ENCODE peak calls at places on chromosomes 5 and 9, in four cellular contexts. One of them, this sample, is unnamed.

GRCh38 chr5:36902353-36902752 is 25.8 kb downstream of the NIPBL start:
- DNase-seq in naive thymus-derived CD8-positive, alpha-beta T cell: no peak
- DNase-seq in breast epithelium: no peak
- DNase-seq in activated effector memory CD4-positive, alpha-beta T cell treated with Interleukin-2 at 50 U/mL for 16 hours: no peak
- DNase-seq in this sample: no peak

GRCh38 chr9:89457376-89457855 is 40.5 kb downstream of the SEMA4D start:
- DNase-seq in activated effector memory CD4-positive, alpha-beta T cell treated with Interleukin-2 at 50 U/mL for 16 hours: no peak
- DNase-seq in naive thymus-derived CD8-positive, alpha-beta T cell: no peak
- DNase-seq in breast epithelium: no peak
- DNase-seq in this sample: no peak

GRCh38 chr9:22244141-22245011 is 202.2 kb upstream of the DMRTA1 start:
- DNase-seq in activated effector memory CD4-positive, alpha-beta T cell treated with Interleukin-2 at 50 U/mL for 16 hours: no peak
- DNase-seq in naive thymus-derived CD8-positive, alpha-beta T cell: no peak
- DNase-seq in breast epithelium: no peak
- DNase-seq in this sample: no peak

GRCh38 chr9:126709241-126709640 is 95.5 kb downstream of the LMX1B start:
- DNase-seq in breast epithelium: peak; percentile 12
- DNase-seq in naive thymus-derived CD8-positive, alpha-beta T cell: no peak
- DNase-seq in activated effector memory CD4-positive, alpha-beta T cell treated with Interleukin-2 at 50 U/mL for 16 hours: no peak
- DNase-seq in this sample: no peak

GRCh38 chr5:45410304-45410995 is 285.7 kb downstream of the HCN1 start:
- DNase-seq in breast epithelium: no peak
- DNase-seq in naive thymus-derived CD8-positive, alpha-beta T cell: no peak
- DNase-seq in activated effector memory CD4-positive, alpha-beta T cell treated with Interleukin-2 at 50 U/mL for 16 hours: no peak
- DNase-seq in this sample: no peak

GRCh38 chr9:90783964-90784363 is 17.7 kb upstream of the SYK start:
- DNase-seq in naive thymus-derived CD8-positive, alpha-beta T cell: no peak
- DNase-seq in activated effector memory CD4-positive, alpha-beta T cell treated with Interleukin-2 at 50 U/mL for 16 hours: no peak
- DNase-seq in breast epithelium: no peak
- DNase-seq in this sample: no peak

GRCh38 chr5:52822437-52822836 is 34.7 kb downstream of the ITGA1 start:
- DNase-seq in naive thymus-derived CD8-positive, alpha-beta T cell: no peak
- DNase-seq in breast epithelium: no peak
- DNase-seq in activated effector memory CD4-positive, alpha-beta T cell treated with Interleukin-2 at 50 U/mL for 16 hours: no peak
- DNase-seq in this sample: no peak

GRCh38 chr9:76603448-76603895 is 144.5 kb downstream of the GCNT1 start:
- DNase-seq in activated effector memory CD4-positive, alpha-beta T cell treated with Interleukin-2 at 50 U/mL for 16 hours: no peak
- DNase-seq in breast epithelium: no peak
- DNase-seq in naive thymus-derived CD8-positive, alpha-beta T cell: no peak
- DNase-seq in this sample: no peak

GRCh38 chr5:150066901-150067396 is 19.4 kb downstream of the CSF1R start:
- DNase-seq in activated effector memory CD4-positive, alpha-beta T cell treated with Interleukin-2 at 50 U/mL for 16 hours: no peak
- DNase-seq in naive thymus-derived CD8-positive, alpha-beta T cell: no peak
- DNase-seq in breast epithelium: no peak
- DNase-seq in this sample: no peak

GRCh38 chr9:36135791-36136276 is 699 bp upstream of the GLIPR2 start:
- DNase-seq in breast epithelium: no peak
- DNase-seq in naive thymus-derived CD8-positive, alpha-beta T cell: no peak
- DNase-seq in activated effector memory CD4-positive, alpha-beta T cell treated with Interleukin-2 at 50 U/mL for 16 hours: no peak
- DNase-seq in this sample: no peak

GRCh38 chr5:94811341-94811740 is 192.9 kb downstream of the SLF1 start:
- DNase-seq in naive thymus-derived CD8-positive, alpha-beta T cell: no peak
- DNase-seq in breast epithelium: no peak
- DNase-seq in activated effector memory CD4-positive, alpha-beta T cell treated with Interleukin-2 at 50 U/mL for 16 hours: no peak
- DNase-seq in this sample: no peak

GRCh38 chr5:173391031-173391430 is 62.8 kb upstream of the STC2 start:
- DNase-seq in activated effector memory CD4-positive, alpha-beta T cell treated with Interleukin-2 at 50 U/mL for 16 hours: no peak
- DNase-seq in breast epithelium: peak; percentile 69
- DNase-seq in naive thymus-derived CD8-positive, alpha-beta T cell: no peak
- DNase-seq in this sample: no peak

GRCh38 chr5:65482727-65483473 is 1.2 kb upstream of the ADAMTS6 start:
- DNase-seq in naive thymus-derived CD8-positive, alpha-beta T cell: no peak
- DNase-seq in activated effector memory CD4-positive, alpha-beta T cell treated with Interleukin-2 at 50 U/mL for 16 hours: no peak
- DNase-seq in breast epithelium: no peak
- DNase-seq in this sample: no peak

GRCh38 chr9:27292646-27293045 is 4.3 kb downstream of the EQTN start:
- DNase-seq in breast epithelium: peak; percentile 22
- DNase-seq in naive thymus-derived CD8-positive, alpha-beta T cell: no peak
- DNase-seq in activated effector memory CD4-positive, alpha-beta T cell treated with Interleukin-2 at 50 U/mL for 16 hours: no peak
- DNase-seq in this sample: no peak

GRCh38 chr9:125293134-125293533 is 31.5 kb downstream of the GAPVD1 start:
- DNase-seq in breast epithelium: no peak
- DNase-seq in naive thymus-derived CD8-positive, alpha-beta T cell: no peak
- DNase-seq in activated effector memory CD4-positive, alpha-beta T cell treated with Interleukin-2 at 50 U/mL for 16 hours: no peak
- DNase-seq in this sample: no peak

GRCh38 chr5:143398451-143399237 is 4.8 kb downstream of the NR3C1 start:
- DNase-seq in activated effector memory CD4-positive, alpha-beta T cell treated with Interleukin-2 at 50 U/mL for 16 hours: no peak
- DNase-seq in naive thymus-derived CD8-positive, alpha-beta T cell: no peak
- DNase-seq in breast epithelium: no peak
- DNase-seq in this sample: no peak

GRCh38 chr9:109742759-109743388 is 37.1 kb upstream of the PALM2AKAP2 start:
- DNase-seq in activated effector memory CD4-positive, alpha-beta T cell treated with Interleukin-2 at 50 U/mL for 16 hours: no peak
- DNase-seq in breast epithelium: no peak
- DNase-seq in naive thymus-derived CD8-positive, alpha-beta T cell: no peak
- DNase-seq in this sample: no peak

GRCh38 chr9:37806271-37806670 is 5.7 kb downstream of the DCAF10 start:
- DNase-seq in breast epithelium: no peak
- DNase-seq in activated effector memory CD4-positive, alpha-beta T cell treated with Interleukin-2 at 50 U/mL for 16 hours: no peak
- DNase-seq in naive thymus-derived CD8-positive, alpha-beta T cell: no peak
- DNase-seq in this sample: no peak

GRCh38 chr9:101477214-101477613 is 41.6 kb upstream of the ALDOB start:
- DNase-seq in naive thymus-derived CD8-positive, alpha-beta T cell: no peak
- DNase-seq in breast epithelium: no peak
- DNase-seq in activated effector memory CD4-positive, alpha-beta T cell treated with Interleukin-2 at 50 U/mL for 16 hours: no peak
- DNase-seq in this sample: no peak

GRCh38 chr5:143142596-143143435 is 260.7 kb downstream of the NR3C1 start:
- DNase-seq in naive thymus-derived CD8-positive, alpha-beta T cell: no peak
- DNase-seq in activated effector memory CD4-positive, alpha-beta T cell treated with Interleukin-2 at 50 U/mL for 16 hours: no peak
- DNase-seq in breast epithelium: peak; percentile 71
- DNase-seq in this sample: no peak

GRCh38 chr5:123700624-123701023 is 188.6 kb downstream of the CSNK1G3 start:
- DNase-seq in activated effector memory CD4-positive, alpha-beta T cell treated with Interleukin-2 at 50 U/mL for 16 hours: no peak
- DNase-seq in breast epithelium: peak; percentile 67
- DNase-seq in naive thymus-derived CD8-positive, alpha-beta T cell: no peak
- DNase-seq in this sample: no peak

GRCh38 chr5:103402861-103403260 is 144.3 kb downstream of the MACIR start:
- DNase-seq in naive thymus-derived CD8-positive, alpha-beta T cell: no peak
- DNase-seq in breast epithelium: no peak
- DNase-seq in activated effector memory CD4-positive, alpha-beta T cell treated with Interleukin-2 at 50 U/mL for 16 hours: no peak
- DNase-seq in this sample: no peak

GRCh38 chr9:112112519-112112918 is 62.6 kb downstream of the SUSD1 start:
- DNase-seq in activated effector memory CD4-positive, alpha-beta T cell treated with Interleukin-2 at 50 U/mL for 16 hours: no peak
- DNase-seq in breast epithelium: no peak
- DNase-seq in naive thymus-derived CD8-positive, alpha-beta T cell: no peak
- DNase-seq in this sample: no peak

GRCh38 chr5:161086456-161086855 is 234.4 kb upstream of the ATP10B start:
- DNase-seq in activated effector memory CD4-positive, alpha-beta T cell treated with Interleukin-2 at 50 U/mL for 16 hours: no peak
- DNase-seq in breast epithelium: no peak
- DNase-seq in naive thymus-derived CD8-positive, alpha-beta T cell: no peak
- DNase-seq in this sample: no peak

GRCh38 chr9:87138128-87139040 is 191.1 kb upstream of the GAS1 start:
- DNase-seq in breast epithelium: no peak
- DNase-seq in activated effector memory CD4-positive, alpha-beta T cell treated with Interleukin-2 at 50 U/mL for 16 hours: no peak
- DNase-seq in naive thymus-derived CD8-positive, alpha-beta T cell: no peak
- DNase-seq in this sample: no peak

GRCh38 chr5:137575847-137576246 is 76.7 kb upstream of the SPOCK1 start:
- DNase-seq in breast epithelium: no peak
- DNase-seq in naive thymus-derived CD8-positive, alpha-beta T cell: no peak
- DNase-seq in activated effector memory CD4-positive, alpha-beta T cell treated with Interleukin-2 at 50 U/mL for 16 hours: no peak
- DNase-seq in this sample: no peak

GRCh38 chr5:168611163-168611562 is 32.0 kb upstream of the PANK3 start:
- DNase-seq in breast epithelium: no peak
- DNase-seq in naive thymus-derived CD8-positive, alpha-beta T cell: no peak
- DNase-seq in activated effector memory CD4-positive, alpha-beta T cell treated with Interleukin-2 at 50 U/mL for 16 hours: no peak
- DNase-seq in this sample: no peak

GRCh38 chr9:3397726-3398125 is 128.1 kb downstream of the RFX3 start:
- DNase-seq in naive thymus-derived CD8-positive, alpha-beta T cell: no peak
- DNase-seq in breast epithelium: no peak
- DNase-seq in activated effector memory CD4-positive, alpha-beta T cell treated with Interleukin-2 at 50 U/mL for 16 hours: no peak
- DNase-seq in this sample: no peak

GRCh38 chr9:134564431-134565170 is 77.0 kb upstream of the COL5A1 start:
- DNase-seq in breast epithelium: no peak
- DNase-seq in activated effector memory CD4-positive, alpha-beta T cell treated with Interleukin-2 at 50 U/mL for 16 hours: no peak
- DNase-seq in naive thymus-derived CD8-positive, alpha-beta T cell: no peak
- DNase-seq in this sample: no peak

GRCh38 chr9:21340735-21341134 is 5.5 kb upstream of the KLHL9 start:
- DNase-seq in naive thymus-derived CD8-positive, alpha-beta T cell: no peak
- DNase-seq in activated effector memory CD4-positive, alpha-beta T cell treated with Interleukin-2 at 50 U/mL for 16 hours: no peak
- DNase-seq in breast epithelium: no peak
- DNase-seq in this sample: no peak

GRCh38 chr9:132141948-132142594 is 19.8 kb upstream of the NTNG2 start:
- DNase-seq in activated effector memory CD4-positive, alpha-beta T cell treated with Interleukin-2 at 50 U/mL for 16 hours: no peak
- DNase-seq in breast epithelium: no peak
- DNase-seq in naive thymus-derived CD8-positive, alpha-beta T cell: no peak
- DNase-seq in this sample: no peak

This sample was measured in effector memory CD8-positive, alpha-beta T cell.